ENCODE peak calls at places on chromosomes 1 and 21, in four cellular contexts. One of them, this sample, is unnamed.

GRCh38 chr1:205826975-205827374 is 14.0 kb upstream of the SLC41A1 start:
- DNase-seq in MCF 10A: no peak
- DNase-seq in PC-9: no peak
- DNase-seq in glutamatergic neuron: no peak
- DNase-seq in this sample: no peak

GRCh38 chr1:108590436-108590835 is 30.5 kb downstream of the EEIG2 start:
- DNase-seq in glutamatergic neuron: no peak
- DNase-seq in MCF 10A: no peak
- DNase-seq in PC-9: no peak
- DNase-seq in this sample: no peak

GRCh38 chr1:150558761-150559626 is 9.8 kb downstream of the ADAMTSL4 start:
- DNase-seq in glutamatergic neuron: peak
- DNase-seq in PC-9: no peak
- DNase-seq in MCF 10A: no peak
- DNase-seq in this sample: no peak

GRCh38 chr1:213666113-213666512 is 321.7 kb upstream of the PROX1 start:
- DNase-seq in PC-9: no peak
- DNase-seq in MCF 10A: no peak
- DNase-seq in glutamatergic neuron: no peak
- DNase-seq in this sample: no peak

GRCh38 chr1:177171536-177172123 is 872 bp downstream of the BRINP2 start:
- DNase-seq in glutamatergic neuron: no peak
- DNase-seq in MCF 10A: peak
- DNase-seq in PC-9: no peak
- DNase-seq in this sample: no peak

GRCh38 chr21:42777757-42778344 is 101.5 kb downstream of the WDR4 start:
- DNase-seq in PC-9: no peak
- DNase-seq in MCF 10A: no peak
- DNase-seq in glutamatergic neuron: no peak
- DNase-seq in this sample: no peak

GRCh38 chr1:79777481-79778219 is 771.1 kb upstream of the ADGRL4 start:
- DNase-seq in MCF 10A: no peak
- DNase-seq in PC-9: no peak
- DNase-seq in glutamatergic neuron: no peak
- DNase-seq in this sample: no peak

GRCh38 chr1:77506771-77507170 is 175.7 kb downstream of the ZZZ3 start:
- DNase-seq in glutamatergic neuron: no peak
- DNase-seq in PC-9: no peak
- DNase-seq in MCF 10A: no peak
- DNase-seq in this sample: no peak

GRCh38 chr1:199273837-199274379 is 635.1 kb downstream of the PTPRC start:
- DNase-seq in PC-9: peak
- DNase-seq in MCF 10A: peak
- DNase-seq in glutamatergic neuron: no peak
- DNase-seq in this sample: no peak

GRCh38 chr1:223714849-223715709 is 2.7 kb downstream of the CAPN2 start:
- DNase-seq in PC-9: peak
- DNase-seq in MCF 10A: peak
- DNase-seq in glutamatergic neuron: no peak
- DNase-seq in this sample: no peak

GRCh38 chr1:76425843-76426145 is 351.2 kb downstream of the ST6GALNAC3 start:
- DNase-seq in MCF 10A: peak
- DNase-seq in glutamatergic neuron: no peak
- DNase-seq in PC-9: no peak
- DNase-seq in this sample: no peak

GRCh38 chr1:204506091-204506968 is 9.9 kb upstream of the MDM4 start:
- DNase-seq in MCF 10A: peak
- DNase-seq in PC-9: peak
- DNase-seq in glutamatergic neuron: peak
- DNase-seq in this sample: peak

GRCh38 chr1:220186752-220187151 is 85.5 kb downstream of the RAB3GAP2 start:
- DNase-seq in PC-9: no peak
- DNase-seq in glutamatergic neuron: no peak
- DNase-seq in MCF 10A: no peak
- DNase-seq in this sample: no peak
- TF ChIP-seq CTCF in PC-9: no peak
- TF ChIP-seq CTCF in glutamatergic neuron: no peak
- TF ChIP-seq CTCF in MCF 10A: no peak
- TF ChIP-seq CTCF in this sample: no peak

GRCh38 chr1:232306269-232306911 is 323.5 kb downstream of the SIPA1L2 start:
- DNase-seq in glutamatergic neuron: no peak
- DNase-seq in PC-9: no peak
- DNase-seq in MCF 10A: peak
- DNase-seq in this sample: peak
- TF ChIP-seq CTCF in glutamatergic neuron: no peak
- TF ChIP-seq CTCF in PC-9: no peak
- TF ChIP-seq CTCF in MCF 10A: peak
- TF ChIP-seq CTCF in this sample: no peak

DNA sequence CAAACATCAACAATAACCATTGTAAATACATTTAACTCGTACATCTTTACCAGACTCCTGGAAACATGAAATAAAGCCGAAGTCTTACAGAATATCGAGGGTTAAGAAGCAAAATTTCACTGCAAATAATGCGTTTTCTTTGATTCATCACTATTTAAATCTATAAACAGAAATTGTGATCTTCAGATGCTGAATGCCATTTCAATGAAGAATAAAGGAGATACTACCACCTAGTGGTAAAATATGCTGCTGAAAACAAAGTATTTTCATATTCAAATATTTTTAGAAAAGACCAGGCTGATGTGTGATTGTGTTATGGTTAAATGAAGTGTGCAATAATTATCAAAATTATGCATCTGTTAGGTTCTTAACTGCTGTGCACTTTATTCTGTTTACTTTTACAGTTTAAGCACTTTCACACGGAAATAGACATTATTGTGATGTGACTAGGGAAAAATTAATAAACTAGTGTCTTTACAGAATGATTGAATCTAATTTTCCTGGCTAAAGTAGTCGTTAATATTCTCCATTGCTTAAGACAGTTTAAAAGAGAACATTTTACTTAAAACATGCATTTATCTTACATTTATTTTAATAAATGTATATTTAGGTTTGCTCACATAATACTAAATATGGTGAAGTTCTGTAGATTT is 1093.1 kb downstream of the MRPL39 start:
- DNase-seq in PC-9: no peak
- DNase-seq in MCF 10A: peak
- DNase-seq in glutamatergic neuron: no peak
- DNase-seq in this sample: no peak
- TF ChIP-seq CTCF in PC-9: peak
- TF ChIP-seq CTCF in MCF 10A: peak
- TF ChIP-seq CTCF in glutamatergic neuron: peak
- TF ChIP-seq CTCF in this sample: peak

DNA sequence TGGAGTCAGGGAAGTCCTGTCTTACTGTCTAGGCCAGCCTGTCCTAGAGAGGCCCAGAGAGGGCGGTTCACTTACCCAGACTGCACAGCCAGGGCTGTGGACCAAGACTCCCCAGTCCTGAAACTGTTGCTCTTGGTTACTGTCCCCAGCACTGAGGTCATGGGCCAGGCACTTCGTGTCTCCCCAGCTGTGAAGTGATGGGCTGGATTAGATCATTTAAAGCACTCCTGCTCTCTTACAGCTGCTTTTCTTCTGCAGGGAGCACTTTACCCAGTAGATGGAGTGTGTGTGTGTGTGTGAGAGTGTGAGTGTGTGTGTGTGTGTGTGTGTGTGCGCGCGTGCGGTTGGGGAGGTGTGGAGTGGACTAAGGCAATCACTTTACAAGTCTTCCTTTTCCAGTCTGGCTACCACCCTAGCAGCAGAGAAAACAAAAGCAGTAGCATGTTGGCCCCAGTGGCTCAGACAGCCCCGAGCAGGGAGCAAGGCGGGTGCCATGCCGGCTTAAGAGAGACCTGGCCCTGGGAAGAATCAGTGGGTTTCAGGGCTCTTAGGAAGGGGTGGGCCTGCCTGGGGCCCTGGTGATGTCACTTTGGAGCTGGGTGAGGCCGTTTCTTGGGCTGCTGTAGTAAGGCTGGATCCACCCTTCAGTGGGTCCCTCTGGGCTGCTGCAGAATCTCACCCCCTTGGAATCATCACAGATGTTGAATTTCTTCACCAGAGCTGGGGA is 2.4 kb downstream of the SPSB1 start:
- DNase-seq in glutamatergic neuron: peak
- DNase-seq in PC-9: no peak
- DNase-seq in MCF 10A: no peak
- DNase-seq in this sample: no peak
- TF ChIP-seq CTCF in glutamatergic neuron: no peak
- TF ChIP-seq CTCF in PC-9: no peak
- TF ChIP-seq CTCF in MCF 10A: no peak
- TF ChIP-seq CTCF in this sample: no peak

GRCh38 chr1:22658385-22659163 is 5.5 kb downstream of the C1QB start:
- DNase-seq in PC-9: no peak
- DNase-seq in MCF 10A: no peak
- DNase-seq in glutamatergic neuron: no peak
- DNase-seq in this sample: no peak
- TF ChIP-seq CTCF in PC-9: peak
- TF ChIP-seq CTCF in MCF 10A: peak
- TF ChIP-seq CTCF in glutamatergic neuron: peak
- TF ChIP-seq CTCF in this sample: no peak

This sample was measured in nephron progenitor cell.